ENCODE peak calls at places on chromosomes 2 and 18, in nine cellular contexts. F, A, Y, Q, Z, J, G, H and C are unnamed samples.

GRCh38 chr18:10239138-10239537 is 215.3 kb upstream of the APCDD1 start:
- DNase-seq in F (no peak), A (peak; percentile 25), Y (no peak), Q (no peak), Z (no peak), J (no peak), G (peak; percentile 69), H (no peak), C (peak; percentile 18)

GRCh38 chr2:201175971-201176570 is 6.9 kb upstream of the CASP10 start:
- DNase-seq in F (no peak), A (no peak), Y (no peak), Q (no peak), Z (no peak), J (no peak), G (no peak), H (no peak), C (no peak)

GRCh38 chr2:237686659-237687136 is 59.3 kb downstream of the LRRFIP1 start:
- DNase-seq in F (no peak), A (peak; percentile 35), Y (no peak), Q (no peak), Z (no peak), J (no peak), G (no peak), H (no peak), C (no peak)

GRCh38 chr2:204842731-204843490 is 297.6 kb downstream of the PARD3B start:
- DNase-seq in F (no peak), A (peak; percentile 92), Y (peak; percentile 3), Q (no peak), Z (no peak), J (peak; percentile 49), G (peak; percentile 49), H (no peak), C (peak; percentile 78)

GRCh38 chr18:40868110-40868858 is 1086.8 kb upstream of the PIK3C3 start:
- DNase-seq in F (no peak), A (peak; percentile 90), Y (no peak), Q (no peak), Z (no peak), J (no peak), G (no peak), H (no peak), C (no peak)

GRCh38 chr2:38116762-38117161 is 40.8 kb upstream of the CYP1B1 start:
- DNase-seq in F (no peak), A (peak; percentile 80), Y (no peak), Q (no peak), Z (no peak), J (no peak), G (no peak), H (no peak), C (no peak)

GRCh38 chr2:201116115-201116958 is at the start of gene CFLAR:
- DNase-seq in F (peak; percentile 67), A (peak; percentile 87), Y (peak; percentile 82), Q (peak; percentile 68), Z (peak; percentile 66), J (peak; percentile 85), G (peak; percentile 83), H (peak; percentile 70), C (peak; percentile 64)

GRCh38 chr2:192016265-192016664 is 169.4 kb upstream of the CAVIN2 start:
- DNase-seq in F (no peak), A (peak; percentile 65), Y (no peak), Q (no peak), Z (no peak), J (no peak), G (no peak), H (no peak), C (no peak)

GRCh38 chr2:109615637-109616144 is 1.5 kb downstream of the SOWAHC start:
- DNase-seq in F (no peak), A (peak; percentile 29), Y (no peak), Q (no peak), Z (no peak), J (no peak), G (no peak), H (no peak), C (no peak)

GRCh38 chr2:23411752-23412431 is 26.9 kb downstream of the KLHL29 start:
- DNase-seq in F (no peak), A (peak; percentile 97), Y (no peak), Q (no peak), Z (no peak), J (no peak), G (no peak), H (no peak), C (peak; percentile 74)

GRCh38 chr18:75363446-75364225 is 63.9 kb downstream of the SMIM21 start:
- DNase-seq in F (no peak), A (no peak), Y (no peak), Q (no peak), Z (no peak), J (no peak), G (no peak), H (no peak), C (no peak)

GRCh38 chr18:60929966-60930365 is 403.3 kb upstream of the CDH20 start:
- DNase-seq in F (no peak), A (no peak), Y (no peak), Q (no peak), Z (no peak), J (no peak), G (no peak), H (no peak), C (no peak)

GRCh38 chr2:102355526-102356380 is at the start of gene IL18R1:
- DNase-seq in F (peak; percentile 70), A (peak; percentile 74), Y (peak; percentile 68), Q (peak; percentile 52), Z (peak; percentile 35), J (peak; percentile 71), G (peak; percentile 70), H (peak; percentile 32), C (peak; percentile 91)

GRCh38 chr2:27494944-27495554 is at the start of gene FNDC4:
- DNase-seq in F (peak; percentile 48), A (peak; percentile 31), Y (peak; percentile 17), Q (no peak), Z (no peak), J (peak; percentile 17), G (no peak), H (no peak), C (peak; percentile 76)

GRCh38 chr2:44952143-44952805 is 10.8 kb downstream of the SIX3 start:
- DNase-seq in F (no peak), A (peak; percentile 54), Y (no peak), Q (no peak), Z (no peak), J (no peak), G (no peak), H (no peak), C (peak; percentile 87)

GRCh38 chr2:237210763-237211162 is 125.1 kb downstream of the COPS8 start:
- DNase-seq in F (no peak), A (no peak), Y (no peak), Q (no peak), Z (no peak), J (no peak), G (no peak), H (no peak), C (no peak)

GRCh38 chr2:32697156-32697555 is 69.3 kb downstream of the TTC27 start:
- DNase-seq in F (no peak), A (peak; percentile 80), Y (no peak), Q (no peak), Z (no peak), J (no peak), G (no peak), H (no peak), C (peak; percentile 26)

GRCh38 chr2:232333361-232334135 is 45.0 kb upstream of the ALPP start:
- DNase-seq in F (peak; percentile 62), A (peak; percentile 19), Y (no peak), Q (no peak), Z (no peak), J (no peak), G (peak; percentile 16), H (no peak), C (no peak)

GRCh38 chr2:121825003-121825950 is 69.8 kb downstream of the TSN start:
- DNase-seq in F (no peak), A (no peak), Y (no peak), Q (no peak), Z (no peak), J (no peak), G (no peak), H (no peak), C (no peak)

GRCh38 chr2:241540766-241541561 is 17.6 kb upstream of the BOK start:
- DNase-seq in F (peak; percentile 82), A (peak; percentile 71), Y (no peak), Q (peak; percentile 61), Z (peak; percentile 14), J (peak; percentile 50), G (no peak), H (peak; percentile 37), C (peak; percentile 92)

GRCh38 chr18:11154983-11155759 is 5.8 kb upstream of the PIEZO2 start:
- DNase-seq in F (no peak), A (peak; percentile 49), Y (no peak), Q (no peak), Z (no peak), J (no peak), G (no peak), H (no peak), C (no peak)

GRCh38 chr18:28588884-28589549 is 412.1 kb upstream of the CDH2 start:
- DNase-seq in F (no peak), A (peak; percentile 48), Y (no peak), Q (no peak), Z (no peak), J (no peak), G (no peak), H (no peak), C (no peak)